ENCODE peak calls at places on chromosomes 5 and 9, in five cellular contexts. I, Q, J, M and T are unnamed samples.

GRCh38 chr9:38388283-38389223 is 3.9 kb upstream of the ALDH1B1 start:
- DNase-seq in I (peak), Q (no peak), J (no peak), M (no peak), T (no peak)

GRCh38 chr9:133155156-133155555 is 8.6 kb downstream of the GBGT1 start:
- DNase-seq in I (no peak), Q (no peak), J (no peak), M (no peak), T (no peak)

GRCh38 chr9:32404856-32405255 is 20.4 kb downstream of the ACO1 start:
- DNase-seq in I (no peak), Q (no peak), J (no peak), M (no peak), T (no peak)

GRCh38 chr5:56177134-56177533 is 56.0 kb downstream of the ANKRD55 start:
- DNase-seq in I (no peak), Q (no peak), J (no peak), M (no peak), T (no peak)

GRCh38 chr5:73180561-73180960 is 7.6 kb downstream of the TMEM174 start:
- DNase-seq in I (no peak), Q (no peak), J (no peak), M (no peak), T (no peak)

GRCh38 chr5:96175090-96175489 is 213.4 kb upstream of the ELL2 start:
- DNase-seq in I (peak), Q (peak), J (peak), M (no peak), T (peak)

GRCh38 chr9:112705773-112706427 is 12.0 kb downstream of the INIP start:
- DNase-seq in I (peak), Q (no peak), J (no peak), M (peak), T (no peak)

GRCh38 chr5:666816-667498 is 26.2 kb downstream of the TPPP start:
- DNase-seq in I (no peak), Q (no peak), J (no peak), M (no peak), T (no peak)

GRCh38 chr5:95647886-95648860 is 1.6 kb downstream of the RFESD start:
- DNase-seq in I (no peak), Q (peak), J (no peak), M (no peak), T (no peak)

GRCh38 chr9:136482046-136482792 is 621 bp downstream of the SEC16A start:
- DNase-seq in I (peak), Q (peak), J (no peak), M (peak), T (peak)

GRCh38 chr5:142313693-142314092 is 11.1 kb downstream of the SPRY4 start:
- DNase-seq in I (no peak), Q (no peak), J (no peak), M (no peak), T (no peak)

GRCh38 chr5:150066901-150067396 is 19.4 kb downstream of the CSF1R start:
- DNase-seq in I (peak), Q (no peak), J (no peak), M (no peak), T (no peak)

GRCh38 chr5:121675932-121676331 is 175.8 kb upstream of the FTMT start:
- DNase-seq in I (no peak), Q (no peak), J (no peak), M (no peak), T (no peak)

GRCh38 chr9:30932226-30932625 is 1452.2 kb upstream of the ACO1 start:
- DNase-seq in I (peak), Q (no peak), J (peak), M (no peak), T (no peak)

GRCh38 chr5:36355513-36355912 is 53.8 kb upstream of the RANBP3L start:
- DNase-seq in I (no peak), Q (no peak), J (no peak), M (no peak), T (no peak)

GRCh38 chr5:51889703-51890102 is 506.5 kb downstream of the ISL1 start:
- DNase-seq in I (no peak), Q (no peak), J (no peak), M (no peak), T (no peak)

GRCh38 chr5:143426437-143426991 is 23.0 kb upstream of the NR3C1 start:
- DNase-seq in I (no peak), Q (no peak), J (no peak), M (no peak), T (no peak)

GRCh38 chr5:33929925-33930690 is 6.1 kb upstream of the RXFP3 start:
- DNase-seq in I (no peak), Q (no peak), J (no peak), M (no peak), T (no peak)

GRCh38 chr5:143311955-143312354 is 91.5 kb downstream of the NR3C1 start:
- DNase-seq in I (peak), Q (no peak), J (no peak), M (no peak), T (peak)

DNA sequence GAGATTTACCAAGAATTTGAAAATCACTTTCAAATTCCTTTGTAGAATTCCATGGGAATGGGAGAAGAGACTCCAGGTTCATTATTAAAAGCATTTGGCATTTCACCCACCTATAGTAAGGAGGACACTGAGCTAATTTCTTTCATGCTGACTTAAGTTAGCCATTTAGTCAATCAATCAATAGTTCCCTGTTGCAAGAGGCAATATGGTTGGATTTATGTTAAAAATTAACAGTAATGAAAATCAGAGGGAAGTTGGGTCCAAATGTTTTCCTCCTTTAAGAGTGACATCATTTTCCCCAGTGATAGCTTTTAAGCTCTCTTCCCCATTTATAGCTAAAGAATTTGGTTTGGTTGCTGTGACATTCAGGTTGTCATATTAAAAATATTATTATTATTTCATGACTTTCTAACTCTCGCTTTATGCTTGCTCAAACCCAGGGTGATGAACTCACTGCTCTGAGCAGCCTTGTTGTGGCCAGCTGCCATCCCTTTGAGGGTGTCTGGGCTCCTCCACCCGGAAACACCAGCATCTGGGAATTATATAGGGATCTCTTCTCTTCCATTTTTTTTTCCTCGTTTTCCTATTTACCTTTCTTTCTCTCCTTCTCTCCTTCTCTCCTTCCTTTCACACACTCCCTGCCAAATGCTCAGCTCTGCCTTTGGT is 356.0 kb upstream of the SMARCA2 start:
- DNase-seq in I (no peak), Q (no peak), J (no peak), M (no peak), T (no peak)
- H2AFZ ChIP-seq in I (no peak), Q (no peak), J (no peak), M (no peak), T (no peak)

GRCh38 chr5:65186646-65187227 is 295.0 kb downstream of the ADAMTS6 start:
- DNase-seq in I (no peak), Q (no peak), J (no peak), M (no peak), T (no peak)
- TF ChIP-seq EZH2phosphoT487 in I (no peak), Q (no peak), J (no peak), M (no peak), T (no peak)

GRCh38 chr5:32436553-32437262 is 7.8 kb downstream of the ZFR start:
- DNase-seq in I (no peak), Q (no peak), J (no peak), M (no peak), T (no peak)

GRCh38 chr5:32435416-32435815 is 9.1 kb downstream of the ZFR start:
- DNase-seq in I (no peak), Q (no peak), J (no peak), M (no peak), T (no peak)

GRCh38 chr5:32443145-32443540 is 1.4 kb downstream of the ZFR start:
- DNase-seq in I (peak), Q (peak), J (no peak), M (peak), T (no peak)

GRCh38 chr5:32443541-32444190 is 874 bp downstream of the ZFR start:
- DNase-seq in I (peak), Q (peak), J (no peak), M (peak), T (peak)

GRCh38 chr5:32439086-32439642 is 5.4 kb downstream of the ZFR start:
- DNase-seq in I (no peak), Q (no peak), J (no peak), M (no peak), T (no peak)
- H2AFZ ChIP-seq in I (no peak), Q (no peak), J (no peak), M (no peak), T (no peak)

GRCh38 chr9:131396626-131397025 is 2.7 kb downstream of the PRRC2B start:
- DNase-seq in I (no peak), Q (no peak), J (no peak), M (peak), T (no peak)
- TF ChIP-seq EZH2phosphoT487 in I (no peak), Q (no peak), J (no peak), M (no peak), T (no peak)

GRCh38 chr9:126499911-126500599 is 113.7 kb upstream of the LMX1B start:
- DNase-seq in I (no peak), Q (no peak), J (no peak), M (no peak), T (no peak)
- H2AFZ ChIP-seq in I (peak), Q (no peak), J (no peak), M (peak), T (no peak)

GRCh38 chr5:66643383-66643782 is 47.2 kb downstream of the MAST4 start:
- DNase-seq in I (no peak), Q (no peak), J (no peak), M (no peak), T (no peak)

GRCh38 chr5:66646570-66646969 is 50.4 kb downstream of the MAST4 start:
- DNase-seq in I (peak), Q (no peak), J (no peak), M (no peak), T (no peak)

GRCh38 chr5:66645039-66645438 is 48.8 kb downstream of the MAST4 start:
- DNase-seq in I (peak), Q (no peak), J (no peak), M (no peak), T (no peak)

GRCh38 chr5:66642538-66642937 is 46.3 kb downstream of the MAST4 start:
- DNase-seq in I (no peak), Q (no peak), J (no peak), M (no peak), T (no peak)

GRCh38 chr5:66647146-66647856 is 51.1 kb downstream of the MAST4 start:
- DNase-seq in I (peak), Q (no peak), J (no peak), M (no peak), T (no peak)
- TF ChIP-seq EZH2phosphoT487 in I (no peak), Q (no peak), J (no peak), M (no peak), T (no peak)

GRCh38 chr5:109759304-109759703 is 69.6 kb downstream of the MAN2A1 start:
- DNase-seq in I (peak), Q (no peak), J (no peak), M (no peak), T (no peak)
- H2AFZ ChIP-seq in I (peak), Q (no peak), J (no peak), M (no peak), T (no peak)

DNA sequence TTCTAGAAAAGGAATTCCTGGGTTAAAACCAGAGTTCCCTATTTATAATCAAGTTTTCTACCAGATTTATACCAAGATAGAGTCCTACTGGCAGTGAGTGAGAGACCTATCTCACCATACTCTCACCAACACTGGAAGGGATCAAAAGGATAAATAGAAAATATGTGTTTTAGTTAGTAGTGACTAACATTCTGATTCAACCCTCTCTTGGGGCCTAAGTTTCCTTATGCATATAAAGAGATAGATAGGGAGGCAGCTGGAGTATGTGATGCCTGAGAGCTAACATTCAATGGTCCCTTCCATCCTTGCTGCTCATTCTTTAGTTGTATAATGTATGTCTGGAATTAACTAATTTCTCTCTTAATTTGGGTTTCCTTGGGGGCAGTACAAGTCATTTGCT is 32.0 kb downstream of the CKMT2 start:
- DNase-seq in I (peak), Q (no peak), J (no peak), M (no peak), T (no peak)
- TF ChIP-seq EZH2phosphoT487 in I (no peak), Q (no peak), J (no peak), M (no peak), T (no peak)